ENCODE peak calls at places on chromosomes 5 and 9, in seven cellular contexts. One of them, this sample, is unnamed. For H3K4me1, the result is how much of the 10 kb centered on the place peaks cover.

GRCh38 chr9:126375386-126375785 is 48.8 kb downstream of the MVB12B start:
- DNase-seq in right lobe of liver: no peak
- DNase-seq in ovary: no peak
- DNase-seq in H9: no peak
- DNase-seq in tibial nerve: no peak
- DNase-seq in stomach: no peak
- DNase-seq in IMR-90: peak
- DNase-seq in this sample: no peak

GRCh38 chr5:74386571-74387334 is 253.8 kb downstream of the ENC1 start:
- DNase-seq in ovary: no peak
- DNase-seq in stomach: no peak
- DNase-seq in IMR-90: peak
- DNase-seq in H9: no peak
- DNase-seq in tibial nerve: no peak
- DNase-seq in right lobe of liver: no peak
- DNase-seq in this sample: no peak

GRCh38 chr5:55993013-55993412 is 1.8 kb downstream of the IL6ST start:
- DNase-seq in IMR-90: peak
- DNase-seq in H9: no peak
- DNase-seq in tibial nerve: peak
- DNase-seq in ovary: no peak
- DNase-seq in right lobe of liver: no peak
- DNase-seq in stomach: no peak
- DNase-seq in this sample: no peak

GRCh38 chr5:112787261-112787660 is 49.6 kb downstream of the APC start:
- DNase-seq in H9: no peak
- DNase-seq in stomach: no peak
- DNase-seq in tibial nerve: no peak
- DNase-seq in ovary: no peak
- DNase-seq in right lobe of liver: no peak
- DNase-seq in IMR-90: peak
- DNase-seq in this sample: no peak

GRCh38 chr9:68979538-68980314 is 34.2 kb downstream of the PRKACG start:
- DNase-seq in H9: no peak
- DNase-seq in right lobe of liver: no peak
- DNase-seq in tibial nerve: no peak
- DNase-seq in stomach: no peak
- DNase-seq in IMR-90: no peak
- DNase-seq in ovary: no peak
- DNase-seq in this sample: no peak

GRCh38 chr9:112323378-112323854 is 10.0 kb downstream of the PTBP3 start:
- DNase-seq in H9: no peak
- DNase-seq in right lobe of liver: no peak
- DNase-seq in tibial nerve: no peak
- DNase-seq in IMR-90: no peak
- DNase-seq in ovary: no peak
- DNase-seq in stomach: no peak
- DNase-seq in this sample: no peak

GRCh38 chr9:95373069-95373681 is 55.7 kb upstream of the FANCC start:
- DNase-seq in tibial nerve: no peak
- DNase-seq in stomach: no peak
- DNase-seq in right lobe of liver: no peak
- DNase-seq in H9: no peak
- DNase-seq in IMR-90: no peak
- DNase-seq in ovary: no peak
- DNase-seq in this sample: no peak

GRCh38 chr9:17005085-17005484 is 129.8 kb upstream of the CNTLN start:
- DNase-seq in IMR-90: peak
- DNase-seq in right lobe of liver: peak
- DNase-seq in tibial nerve: no peak
- DNase-seq in H9: peak
- DNase-seq in ovary: peak
- DNase-seq in stomach: peak
- DNase-seq in this sample: no peak

GRCh38 chr9:135416771-135417290 is 62.8 kb upstream of the PPP1R26 start:
- DNase-seq in right lobe of liver: no peak
- DNase-seq in ovary: no peak
- DNase-seq in tibial nerve: no peak
- DNase-seq in H9: no peak
- DNase-seq in stomach: no peak
- DNase-seq in IMR-90: no peak
- DNase-seq in this sample: no peak
- TF ChIP-seq CTCF in right lobe of liver: no peak
- TF ChIP-seq CTCF in ovary: no peak
- TF ChIP-seq CTCF in tibial nerve: no peak
- TF ChIP-seq CTCF in H9: no peak
- TF ChIP-seq CTCF in stomach: no peak
- TF ChIP-seq CTCF in IMR-90: peak
- TF ChIP-seq CTCF in this sample: no peak

GRCh38 chr5:67547682-67548081 is 351.1 kb upstream of the CD180 start:
- DNase-seq in ovary: no peak
- DNase-seq in right lobe of liver: no peak
- DNase-seq in tibial nerve: no peak
- DNase-seq in IMR-90: no peak
- DNase-seq in stomach: no peak
- DNase-seq in H9: no peak
- DNase-seq in this sample: no peak

GRCh38 chr5:67548520-67549262 is 352.1 kb upstream of the CD180 start:
- DNase-seq in tibial nerve: no peak
- DNase-seq in right lobe of liver: no peak
- DNase-seq in IMR-90: no peak
- DNase-seq in stomach: no peak
- DNase-seq in ovary: no peak
- DNase-seq in H9: no peak
- DNase-seq in this sample: no peak

GRCh38 chr5:67549947-67550346 is 353.3 kb upstream of the CD180 start:
- DNase-seq in tibial nerve: no peak
- DNase-seq in right lobe of liver: no peak
- DNase-seq in IMR-90: no peak
- DNase-seq in H9: no peak
- DNase-seq in stomach: no peak
- DNase-seq in ovary: no peak
- DNase-seq in this sample: no peak

GRCh38 chr5:67552773-67553172 is 356.2 kb upstream of the CD180 start:
- DNase-seq in IMR-90: no peak
- DNase-seq in right lobe of liver: no peak
- DNase-seq in ovary: no peak
- DNase-seq in stomach: no peak
- DNase-seq in H9: no peak
- DNase-seq in tibial nerve: no peak
- DNase-seq in this sample: no peak

DNA sequence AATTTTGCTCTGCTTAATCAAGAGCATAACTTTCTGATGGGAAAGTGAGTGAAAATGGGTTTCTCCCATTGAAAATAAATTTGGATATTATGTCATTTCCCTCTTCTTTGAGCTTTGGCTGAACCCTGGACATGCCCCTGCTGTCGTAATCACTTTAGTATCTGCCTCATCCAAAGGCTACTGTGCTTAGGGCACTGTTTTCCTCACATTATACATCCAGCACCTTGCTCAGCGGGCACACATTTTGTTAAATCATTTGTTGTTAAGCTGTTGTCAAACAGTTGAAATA is 352.6 kb upstream of the CD180 start:
- DNase-seq in H9: no peak
- DNase-seq in tibial nerve: no peak
- DNase-seq in stomach: no peak
- DNase-seq in ovary: no peak
- DNase-seq in right lobe of liver: peak
- DNase-seq in IMR-90: no peak
- DNase-seq in this sample: no peak
- H3K27ac ChIP-seq in H9: no peak
- H3K27ac ChIP-seq in tibial nerve: peak
- H3K27ac ChIP-seq in stomach: no peak
- H3K27ac ChIP-seq in ovary: no peak
- H3K27ac ChIP-seq in right lobe of liver: peak
- H3K27ac ChIP-seq in IMR-90: no peak
- H3K27ac ChIP-seq in this sample: peak

DNA sequence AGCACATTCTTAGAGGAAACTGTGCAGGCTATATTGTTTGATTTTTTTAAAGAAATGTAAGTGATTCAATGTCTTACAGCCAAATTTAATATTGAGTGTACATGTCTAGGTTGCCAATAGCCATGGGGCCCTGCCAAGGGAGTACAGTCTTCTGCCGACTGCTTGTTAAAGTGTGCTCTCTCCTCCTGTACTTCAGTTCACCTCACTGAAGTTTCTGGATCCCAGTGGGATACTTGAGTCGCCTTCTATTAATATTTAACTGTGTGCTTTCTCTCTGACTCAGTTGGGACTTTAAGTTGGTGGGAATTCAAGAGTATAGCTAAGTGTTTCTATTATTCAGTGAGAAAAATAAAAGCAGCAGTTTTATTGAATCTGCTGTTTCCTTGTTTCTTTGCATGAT is 44.5 kb upstream of the C5orf47 start:
- DNase-seq in stomach: no peak
- DNase-seq in right lobe of liver: no peak
- DNase-seq in ovary: no peak
- DNase-seq in tibial nerve: no peak
- DNase-seq in IMR-90: no peak
- DNase-seq in H9: no peak
- DNase-seq in this sample: no peak
- H3K4me1 ChIP-seq in stomach: under half
- H3K4me1 ChIP-seq in right lobe of liver: under half
- H3K4me1 ChIP-seq in ovary: under half
- H3K4me1 ChIP-seq in tibial nerve: under half
- H3K4me1 ChIP-seq in IMR-90: under half
- H3K4me1 ChIP-seq in H9: under half
- H3K4me1 ChIP-seq in this sample: half or more

DNA sequence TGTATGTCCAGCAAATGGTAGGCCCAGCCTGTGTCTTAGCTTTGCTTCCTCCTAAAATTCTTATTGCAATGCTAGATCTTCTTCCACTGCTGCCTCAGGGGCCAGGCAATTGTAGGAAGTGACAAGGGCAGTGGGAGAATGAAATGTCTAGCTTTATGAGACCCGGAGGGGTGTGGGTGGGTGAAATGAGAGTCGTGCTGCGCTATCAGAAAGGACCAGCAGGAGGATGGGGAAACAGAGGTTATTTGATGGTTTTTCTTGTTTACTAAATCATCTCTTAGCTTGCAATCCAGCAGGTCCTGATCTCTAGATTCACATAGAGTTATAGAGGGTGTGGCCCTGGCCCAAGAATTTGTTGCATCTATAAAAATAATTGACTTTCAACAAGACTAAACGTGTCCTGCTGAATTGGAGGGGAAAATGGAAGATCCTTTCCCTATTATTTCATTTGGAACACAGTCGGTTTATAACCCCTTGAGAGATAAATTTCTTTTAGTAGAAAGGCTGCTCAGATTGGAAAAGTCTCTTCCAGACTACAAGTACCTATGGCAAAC is 43.6 kb downstream of the ZNF366 start:
- DNase-seq in ovary: no peak
- DNase-seq in H9: no peak
- DNase-seq in right lobe of liver: no peak
- DNase-seq in stomach: no peak
- DNase-seq in IMR-90: no peak
- DNase-seq in tibial nerve: no peak
- DNase-seq in this sample: no peak
- TF ChIP-seq CTCF in ovary: no peak
- TF ChIP-seq CTCF in H9: peak
- TF ChIP-seq CTCF in right lobe of liver: no peak
- TF ChIP-seq CTCF in stomach: no peak
- TF ChIP-seq CTCF in IMR-90: no peak
- TF ChIP-seq CTCF in tibial nerve: no peak
- TF ChIP-seq CTCF in this sample: no peak

DNA sequence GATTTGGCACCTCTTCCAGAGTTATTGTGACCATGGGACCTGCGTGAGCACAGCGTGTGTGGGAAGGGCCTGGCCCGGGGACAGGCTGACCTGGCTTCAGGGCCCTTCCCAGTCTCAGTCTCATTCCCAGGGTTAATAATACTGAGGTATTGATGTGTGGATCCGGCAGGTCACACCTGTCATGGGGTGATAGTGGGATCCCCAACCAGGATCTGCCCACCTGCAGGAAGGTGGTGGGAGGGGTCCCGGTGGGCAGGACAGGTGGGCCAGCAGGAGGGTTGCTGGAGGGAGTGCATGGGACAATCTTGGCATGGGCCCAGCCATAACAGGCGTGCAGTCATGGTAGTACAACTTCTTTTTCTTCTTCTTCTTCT is 55.4 kb downstream of the COL15A1 start:
- DNase-seq in right lobe of liver: no peak
- DNase-seq in tibial nerve: no peak
- DNase-seq in IMR-90: no peak
- DNase-seq in stomach: no peak
- DNase-seq in H9: peak
- DNase-seq in ovary: peak
- DNase-seq in this sample: no peak
- H3K27ac ChIP-seq in right lobe of liver: no peak
- H3K27ac ChIP-seq in tibial nerve: no peak
- H3K27ac ChIP-seq in IMR-90: no peak
- H3K27ac ChIP-seq in stomach: no peak
- H3K27ac ChIP-seq in H9: no peak
- H3K27ac ChIP-seq in ovary: no peak
- H3K27ac ChIP-seq in this sample: peak

GRCh38 chr5:1487079-1487764 is 36.5 kb downstream of the LPCAT1 start:
- DNase-seq in H9: no peak
- DNase-seq in IMR-90: no peak
- DNase-seq in right lobe of liver: no peak
- DNase-seq in ovary: no peak
- DNase-seq in tibial nerve: no peak
- DNase-seq in stomach: no peak
- DNase-seq in this sample: no peak
- H3K4me1 ChIP-seq in H9: under half
- H3K4me1 ChIP-seq in IMR-90: under half
- H3K4me1 ChIP-seq in right lobe of liver: under half
- H3K4me1 ChIP-seq in ovary: under half
- H3K4me1 ChIP-seq in tibial nerve: under half
- H3K4me1 ChIP-seq in stomach: under half
- H3K4me1 ChIP-seq in this sample: under half

DNA sequence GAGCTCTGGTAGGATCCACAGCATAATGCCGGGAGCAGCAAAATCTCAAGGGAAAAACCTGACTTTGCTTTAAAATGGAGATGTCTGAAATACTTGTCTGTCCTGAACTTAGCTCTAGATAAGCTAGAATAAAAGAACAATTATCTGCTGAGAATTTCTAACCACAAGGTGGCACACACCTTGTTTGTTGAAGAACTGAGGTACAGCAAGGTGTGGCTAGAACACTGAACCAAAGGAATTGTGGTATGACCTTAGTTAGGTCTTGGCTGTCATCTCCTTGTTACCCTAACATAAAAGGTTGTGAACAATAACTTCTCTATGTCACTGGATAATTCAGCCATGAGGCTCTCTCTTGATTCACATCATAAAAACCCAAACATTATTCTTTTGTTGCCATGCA is 72.3 kb upstream of the ANXA1 start:
- DNase-seq in H9: no peak
- DNase-seq in IMR-90: no peak
- DNase-seq in ovary: no peak
- DNase-seq in right lobe of liver: no peak
- DNase-seq in tibial nerve: no peak
- DNase-seq in stomach: no peak
- DNase-seq in this sample: no peak
- TF ChIP-seq CTCF in H9: peak
- TF ChIP-seq CTCF in IMR-90: no peak
- TF ChIP-seq CTCF in ovary: no peak
- TF ChIP-seq CTCF in right lobe of liver: peak
- TF ChIP-seq CTCF in tibial nerve: no peak
- TF ChIP-seq CTCF in stomach: no peak
- TF ChIP-seq CTCF in this sample: peak

DNA sequence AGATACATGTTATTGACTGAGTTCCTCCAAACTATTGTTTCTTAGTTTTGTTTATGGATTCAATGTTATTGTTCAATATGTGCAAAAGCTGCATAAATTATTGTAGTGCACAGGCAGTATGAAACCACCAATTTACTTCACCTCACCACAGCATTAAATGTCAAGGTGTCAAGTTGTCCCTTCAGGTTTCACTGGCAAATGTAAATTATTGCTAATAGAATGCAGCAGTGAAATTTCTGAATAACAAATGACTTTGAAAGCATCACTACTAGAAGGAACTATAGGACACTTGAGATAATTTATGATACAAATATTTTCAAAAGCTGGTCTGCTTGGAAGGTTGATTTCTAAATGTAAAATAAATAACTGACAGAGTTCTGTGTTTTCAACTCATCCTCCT is 116.4 kb upstream of the PTPRD start:
- DNase-seq in right lobe of liver: no peak
- DNase-seq in ovary: no peak
- DNase-seq in H9: no peak
- DNase-seq in IMR-90: no peak
- DNase-seq in stomach: no peak
- DNase-seq in tibial nerve: no peak
- DNase-seq in this sample: no peak
- H3K27ac ChIP-seq in right lobe of liver: no peak
- H3K27ac ChIP-seq in ovary: no peak
- H3K27ac ChIP-seq in H9: no peak
- H3K27ac ChIP-seq in IMR-90: no peak
- H3K27ac ChIP-seq in stomach: no peak
- H3K27ac ChIP-seq in tibial nerve: no peak
- H3K27ac ChIP-seq in this sample: no peak